ENCODE peak calls at places on chromosomes 16 and 17, in five cellular contexts. O, W, D, M and I are unnamed samples. For H3K27me3, the result is how much of the 10 kb centered on the place peaks cover.

GRCh38 chr16:30368122-30368791 is 2.0 kb downstream of the TBC1D10B start:
- DNase-seq in D (no peak), M (peak), O (no peak), W (no peak), I (no peak)

GRCh38 chr17:55160501-55160900 is 104.3 kb upstream of the HLF start:
- DNase-seq in M (no peak), D (no peak), O (no peak), W (no peak), I (no peak)

GRCh38 chr16:76265434-76266045 is 11.7 kb upstream of the CNTNAP4 start:
- DNase-seq in O (no peak), W (peak), D (peak), M (no peak), I (no peak)

GRCh38 chr17:46964315-46965265 is 14.5 kb downstream of the RPRML start:
- DNase-seq in O (no peak), D (peak), M (no peak), W (no peak), I (no peak)

GRCh38 chr17:38748329-38749221 is at the start of gene PCGF2:
- DNase-seq in O (peak), M (peak), D (peak), W (peak), I (no peak)

GRCh38 chr17:79272666-79273219 is 198.1 kb downstream of the ENGASE start:
- DNase-seq in W (no peak), O (no peak), M (no peak), D (no peak), I (no peak)

GRCh38 chr16:57143125-57143965 is 42.5 kb downstream of the PSME3IP1 start:
- DNase-seq in O (no peak), D (no peak), W (peak), M (no peak), I (no peak)

GRCh38 chr16:14436410-14436955 is 193.6 kb downstream of the PARN start:
- DNase-seq in M (no peak), W (no peak), D (no peak), O (no peak), I (no peak)

GRCh38 chr16:66621973-66622372 is 17.5 kb downstream of the CMTM3 start:
- DNase-seq in D (no peak), M (no peak), W (no peak), O (no peak), I (no peak)

GRCh38 chr16:21083729-21084268 is 66.8 kb downstream of the DNAH3 start:
- DNase-seq in O (peak), W (peak), D (peak), M (peak), I (peak)

GRCh38 chr17:5711344-5711743 is 127.0 kb upstream of the NLRP1 start:
- DNase-seq in D (no peak), W (no peak), O (no peak), M (no peak), I (no peak)

GRCh38 chr16:77385481-77385880 is 49.4 kb downstream of the ADAMTS18 start:
- DNase-seq in D (no peak), W (no peak), O (no peak), M (no peak), I (no peak)

GRCh38 chr17:35709874-35710273 is 21.6 kb upstream of the RASL10B start:
- DNase-seq in M (no peak), D (no peak), O (no peak), W (no peak), I (no peak)

GRCh38 chr16:57529324-57530103 is 6.9 kb downstream of the CCDC102A start:
- DNase-seq in W (peak), D (no peak), M (no peak), O (no peak), I (no peak)

GRCh38 chr17:9024497-9024896 is 3.2 kb downstream of the NTN1 start:
- DNase-seq in W (no peak), D (no peak), O (no peak), M (no peak), I (no peak)

GRCh38 chr16:77113835-77114234 is 77.2 kb upstream of the MON1B start:
- DNase-seq in M (no peak), O (peak), W (no peak), D (no peak), I (no peak)

GRCh38 chr17:61755668-61756067 is 107.7 kb downstream of the BRIP1 start:
- DNase-seq in W (no peak), M (no peak), D (no peak), O (no peak), I (no peak)

GRCh38 chr16:68835970-68836369 is 7.4 kb upstream of the TANGO6 start:
- DNase-seq in O (no peak), W (no peak), D (no peak), M (no peak), I (no peak)

GRCh38 chr16:60041671-60042070 is 1307.6 kb upstream of the GOT2 start:
- DNase-seq in M (no peak), W (no peak), O (no peak), D (no peak), I (no peak)

GRCh38 chr16:24610421-24610765 is 71.0 kb downstream of the RBBP6 start:
- DNase-seq in D (no peak), M (no peak), O (no peak), W (no peak), I (no peak)

GRCh38 chr17:7888184-7888920 is at the start of gene CHD3:
- DNase-seq in M (no peak), W (peak), D (no peak), O (peak), I (peak)

GRCh38 chr17:63431939-63432804 is 13.9 kb downstream of the CYB561 start:
- DNase-seq in O (no peak), D (no peak), W (peak), M (no peak), I (no peak)

GRCh38 chr16:81796035-81796434 is 16.9 kb downstream of the PLCG2 start:
- DNase-seq in O (no peak), W (no peak), D (no peak), M (no peak), I (no peak)

GRCh38 chr17:50056961-50057330 is 1.0 kb downstream of the ITGA3 start:
- DNase-seq in W (peak), D (peak), O (peak), M (peak), I (no peak)

GRCh38 chr16:14307059-14307531 is 236.0 kb downstream of the MRTFB start:
- DNase-seq in D (no peak), M (no peak), W (no peak), O (no peak), I (no peak)

GRCh38 chr16:48125888-48126287 is 29.9 kb downstream of the ABCC12 start:
- DNase-seq in M (no peak), W (no peak), D (no peak), O (no peak), I (no peak)

GRCh38 chr17:40564195-40564882 is 933 bp downstream of the CCR7 start:
- DNase-seq in D (no peak), O (peak), W (peak), M (no peak), I (no peak)

GRCh38 chr16:31872201-31872600 is 1.4 kb upstream of the ZNF267 start:
- DNase-seq in M (no peak), W (no peak), O (no peak), D (no peak), I (no peak)

GRCh38 chr17:64783556-64784352 is 121.6 kb upstream of the SMURF2 start:
- DNase-seq in D (no peak), W (peak), O (no peak), M (no peak), I (no peak)

GRCh38 chr16:26442333-26442732 is 624.4 kb upstream of the C16orf82 start:
- DNase-seq in M (no peak), W (no peak), D (no peak), O (no peak), I (no peak)

GRCh38 chr16:48492131-48492530 is 106.9 kb upstream of the SIAH1 start:
- DNase-seq in O (no peak), M (no peak), D (no peak), W (no peak), I (no peak)

GRCh38 chr16:73058221-73058615 is 10.3 kb upstream of the ZFHX3 start:
- DNase-seq in W (peak), D (peak), M (no peak), O (peak), I (no peak)

GRCh38 chr17:4968916-4969550 is 1.4 kb upstream of the SPAG7 start:
- DNase-seq in O (no peak), M (no peak), W (no peak), D (no peak), I (no peak)

GRCh38 chr16:13425840-13426239 is 494.1 kb upstream of the ERCC4 start:
- DNase-seq in W (no peak), M (no peak), O (no peak), D (no peak), I (no peak)

GRCh38 chr17:60641810-60642220 is 35.8 kb upstream of the BCAS3 start:
- DNase-seq in O (peak), D (peak), M (peak), W (peak), I (no peak)

DNA sequence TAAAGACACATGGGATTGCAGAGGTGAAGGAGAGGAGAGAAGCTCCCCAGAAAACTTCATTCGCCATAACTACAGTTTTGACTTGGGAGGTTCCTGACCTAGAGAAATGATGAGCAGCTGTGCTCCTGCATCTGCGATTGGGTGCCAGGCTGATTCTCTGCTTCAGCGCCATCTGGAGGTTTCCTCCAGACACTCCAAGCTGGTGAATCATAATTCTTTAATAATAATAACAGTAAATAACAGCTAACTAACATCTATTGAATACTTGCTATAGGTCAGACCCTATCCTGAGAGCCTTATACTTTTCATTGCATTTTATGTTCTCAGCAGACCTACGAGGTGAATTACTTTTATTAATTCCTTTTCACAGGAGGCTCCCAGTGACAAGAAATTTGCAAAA is 575.8 kb downstream of the TOX3 start:
- DNase-seq in M (no peak), W (no peak), O (peak), D (no peak), I (no peak)
- TF ChIP-seq CTCF in M (peak), W (no peak), O (no peak), D (peak), I (no peak)

DNA sequence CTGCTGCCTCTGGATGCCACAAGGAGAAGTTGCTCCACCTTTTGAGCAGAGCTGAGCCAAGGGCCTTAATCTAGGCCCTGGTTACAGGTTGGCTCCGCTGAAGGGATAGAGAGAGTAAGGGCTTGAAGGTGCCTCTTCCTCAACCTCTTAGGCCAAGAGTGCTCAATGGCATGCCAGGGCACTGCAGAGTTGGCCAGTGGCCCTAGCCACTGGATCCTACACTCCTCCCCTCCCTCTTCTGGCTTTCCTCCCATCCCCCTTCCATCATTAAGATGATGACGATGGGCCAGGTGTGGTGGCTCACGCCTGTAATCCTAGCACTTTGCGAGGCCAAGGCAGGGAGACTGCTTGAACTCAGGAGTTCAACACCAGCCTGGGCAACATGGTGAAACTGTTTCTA is 50.5 kb downstream of the MYO18A start:
- DNase-seq in O (no peak), M (no peak), D (no peak), W (no peak), I (no peak)
- H3K27ac ChIP-seq in O (no peak), M (no peak), D (no peak), W (no peak), I (no peak)

GRCh38 chr17:28228109-28228840 is 90.7 kb upstream of the TMEM97 start:
- DNase-seq in O (no peak), W (no peak), D (peak), M (no peak), I (no peak)

GRCh38 chr17:28227278-28228108 is 91.5 kb upstream of the TMEM97 start:
- DNase-seq in O (peak), D (peak), M (no peak), W (peak), I (no peak)

GRCh38 chr17:28226563-28226962 is 92.4 kb upstream of the TMEM97 start:
- DNase-seq in M (no peak), W (no peak), D (no peak), O (no peak), I (no peak)

GRCh38 chr17:28228986-28229729 is 89.8 kb upstream of the TMEM97 start:
- DNase-seq in O (no peak), M (no peak), W (no peak), D (no peak), I (no peak)

GRCh38 chr17:28230011-28230410 is 89.0 kb upstream of the TMEM97 start:
- DNase-seq in M (no peak), D (no peak), O (no peak), W (peak), I (no peak)
- H3K27me3 ChIP-seq in M (under half), D (under half), O (half or more), W (under half), I (under half)

DNA sequence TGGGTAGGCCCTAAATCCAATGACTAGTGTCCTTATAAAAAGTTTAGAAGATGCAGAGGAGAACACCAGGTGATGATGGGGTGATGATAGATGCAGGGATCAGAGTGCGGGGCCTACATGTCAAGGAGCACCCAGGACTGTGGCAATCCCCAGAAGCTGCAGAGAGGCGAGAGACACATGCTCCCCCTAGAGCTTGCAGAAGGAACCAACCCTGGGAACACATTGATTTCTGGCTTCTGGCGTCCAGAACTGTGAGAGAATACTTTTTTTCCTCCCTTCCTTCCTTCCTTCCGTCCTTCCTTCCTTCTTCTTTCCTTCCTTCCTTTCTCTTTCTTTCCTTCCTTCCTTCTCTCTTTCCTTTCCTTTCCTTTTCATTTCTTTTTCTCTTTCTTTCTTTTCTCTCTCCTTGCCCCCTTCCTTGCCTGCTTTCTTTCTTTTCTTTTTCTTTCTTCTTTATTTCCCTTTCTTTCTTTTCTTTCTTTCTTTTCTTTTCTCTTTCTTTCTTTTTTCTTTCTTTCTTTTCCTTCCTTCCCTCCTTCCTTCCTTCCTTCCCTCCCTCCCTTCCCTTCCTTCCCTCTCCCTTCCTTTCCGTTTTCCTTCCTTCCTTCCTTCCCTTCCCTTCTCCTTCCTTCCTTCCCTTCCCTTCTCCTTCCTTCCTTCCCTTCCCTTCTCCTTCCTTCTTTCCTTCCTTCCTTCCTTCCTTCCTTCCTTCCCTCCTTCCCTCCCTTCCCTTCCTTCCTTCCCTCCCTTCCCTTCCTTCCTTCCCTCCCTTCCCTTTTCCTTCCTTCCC is 134.3 kb downstream of the HAPSTR1 start:
- DNase-seq in O (no peak), D (no peak), W (no peak), M (no peak), I (no peak)
- TF ChIP-seq CTCF in O (no peak), D (peak), W (no peak), M (no peak), I (no peak)

DNA sequence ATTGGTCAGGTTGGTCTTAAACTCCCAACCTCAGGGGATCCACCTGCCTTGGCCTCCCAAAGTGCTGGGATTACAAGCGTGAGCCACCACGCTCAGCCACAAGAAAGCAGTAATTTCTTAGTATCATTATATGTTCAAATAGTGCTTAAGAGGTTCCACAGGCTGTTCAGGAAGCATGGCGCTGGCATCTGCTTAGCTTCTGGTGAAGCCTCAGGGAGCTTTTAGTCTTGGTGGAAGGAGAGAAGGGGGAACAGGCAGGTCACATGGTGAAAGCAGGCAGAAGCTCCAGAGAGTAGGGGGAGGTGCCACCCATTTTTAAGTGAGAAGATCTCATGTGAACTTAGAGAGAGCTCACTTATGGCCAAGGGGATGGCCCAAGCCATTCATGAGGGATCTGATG is 3.7 kb upstream of the SEC14L1 start:
- DNase-seq in D (no peak), O (no peak), M (no peak), W (no peak), I (no peak)
- H3K27ac ChIP-seq in D (no peak), O (peak), M (no peak), W (no peak), I (no peak)

GRCh38 chr16:85123891-85124635 is 11.8 kb upstream of the CIBAR2 start:
- DNase-seq in D (no peak), O (no peak), M (peak), W (no peak), I (no peak)

GRCh38 chr16:85124636-85125346 is 12.5 kb upstream of the CIBAR2 start:
- DNase-seq in M (no peak), W (no peak), O (no peak), D (no peak), I (no peak)

GRCh38 chr16:85119333-85120005 is 7.2 kb upstream of the CIBAR2 start:
- DNase-seq in D (no peak), M (no peak), O (no peak), W (no peak), I (no peak)

GRCh38 chr16:85117418-85117817 is 5.1 kb upstream of the CIBAR2 start:
- DNase-seq in D (no peak), W (no peak), M (no peak), O (no peak), I (no peak)

DNA sequence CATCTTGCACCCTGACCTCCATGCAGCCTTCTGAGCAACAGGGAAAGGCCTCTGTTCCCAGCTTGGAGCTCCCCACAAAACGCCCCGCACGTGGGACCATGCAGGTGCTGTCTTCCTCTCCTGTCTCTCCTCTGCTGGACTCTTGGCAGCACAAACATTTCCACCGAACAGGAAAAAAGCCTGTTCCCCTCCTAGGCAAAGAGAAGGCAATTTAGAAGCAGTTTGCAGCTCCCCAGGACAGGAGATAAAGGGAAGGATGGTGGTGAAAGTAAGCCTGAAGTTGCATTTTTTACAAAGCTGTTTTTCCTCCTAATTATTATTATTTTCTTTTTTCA is 7.7 kb upstream of the CIBAR2 start:
- DNase-seq in D (no peak), M (no peak), O (no peak), W (no peak), I (no peak)
- H3K27me3 ChIP-seq in D (under half), M (under half), O (under half), W (under half), I (under half)

DNA sequence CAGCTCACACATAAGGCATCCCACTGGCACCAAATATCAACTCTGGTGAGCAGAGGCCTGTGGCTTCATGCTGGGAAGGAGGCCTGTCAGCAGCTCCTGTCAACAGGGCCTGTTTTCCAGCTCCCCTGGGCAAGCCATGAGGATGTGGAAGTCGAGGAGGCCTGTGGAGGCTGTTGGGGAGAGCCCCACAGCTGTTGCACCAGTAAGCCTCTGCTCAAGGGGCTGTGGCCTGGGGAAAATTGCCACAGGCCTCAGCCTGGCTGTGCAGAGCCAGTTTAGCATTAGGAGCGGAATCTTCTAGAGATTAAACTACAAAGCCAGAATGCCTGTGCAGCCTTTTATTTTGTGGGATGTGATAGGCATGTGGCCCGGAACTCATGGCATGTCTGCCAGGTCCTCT is 202.1 kb downstream of the SPECC1 start:
- DNase-seq in M (no peak), O (no peak), W (no peak), D (no peak), I (no peak)
- TF ChIP-seq CTCF in M (no peak), O (no peak), W (no peak), D (no peak), I (no peak)

GRCh38 chr16:84282533-84282932 is 12.1 kb upstream of the WFDC1 start:
- DNase-seq in D (no peak), W (no peak), M (no peak), O (no peak), I (no peak)

GRCh38 chr16:84284168-84284722 is 10.4 kb upstream of the WFDC1 start:
- DNase-seq in W (peak), O (peak), D (peak), M (peak), I (no peak)

GRCh38 chr16:84288902-84289301 is 5.8 kb upstream of the WFDC1 start:
- DNase-seq in D (no peak), M (no peak), W (no peak), O (no peak), I (no peak)

GRCh38 chr16:84283314-84284167 is 11.1 kb upstream of the WFDC1 start:
- DNase-seq in O (no peak), M (no peak), D (no peak), W (no peak), I (no peak)

GRCh38 chr16:84286568-84287220 is 8.0 kb upstream of the WFDC1 start:
- DNase-seq in D (no peak), O (peak), M (peak), W (no peak), I (no peak)
- H3K27ac ChIP-seq in D (no peak), O (peak), M (peak), W (peak), I (no peak)

GRCh38 chr16:10936585-10936984 is 5.7 kb downstream of the DEXI start:
- DNase-seq in W (no peak), M (no peak), O (no peak), D (no peak), I (no peak)
- H3K27me3 ChIP-seq in W (under half), M (under half), O (under half), D (under half), I (under half)